ENCODE peak calls at places on chromosomes 3 and 15, in ten cellular contexts. K is activated CD4-positive, alpha-beta T cell treated with anti-CD3 and anti-CD28 coated beads, Interleukin-2, amount 50 U/mL, for 48 hours; C is heart right ventricle; O is T-helper 9 cell; S is GM19239; M is A172; V is RKO; L is NCI-H1105 treated with DMSO at 0.1 percent for 48 hours; Z is mesenteric fat pad; W is EH. A is an unnamed sample.

GRCh38 chr3:42148982-42149432 is 57.9 kb downstream of the TRAK1 start:
- DNase-seq in K (no peak), M (peak; percentile 42), W (peak; percentile 95), O (no peak), L (no peak), S (no peak), V (peak; percentile 22), Z (no peak), C (peak; percentile 74), A (peak; percentile 74)

GRCh38 chr15:40097968-40098476 is 10.7 kb downstream of the BMF start:
- DNase-seq in V (no peak), Z (no peak), O (no peak), K (no peak), W (peak; percentile 67), L (no peak), M (no peak), C (peak; percentile 66), S (no peak), A (no peak)

GRCh38 chr3:52385157-52385556 is 59.7 kb downstream of the SEMA3G start:
- DNase-seq in W (peak; percentile 47), V (peak; percentile 23), Z (no peak), K (peak; percentile 43), O (no peak), S (peak; percentile 64), M (peak; percentile 46), L (no peak), C (no peak), A (peak; percentile 71)

GRCh38 chr3:133040696-133041523 is 2.7 kb downstream of the TMEM108 start:
- DNase-seq in Z (no peak), S (peak; percentile 39), O (no peak), C (peak; percentile 78), K (peak; percentile 53), V (peak; percentile 71), M (peak; percentile 57), L (peak; percentile 87), W (peak; percentile 71), A (peak; percentile 79)

GRCh38 chr3:69725994-69726571 is 13.2 kb upstream of the MITF start:
- DNase-seq in V (no peak), S (no peak), W (no peak), O (no peak), L (no peak), Z (no peak), K (no peak), M (no peak), C (no peak), A (no peak)

GRCh38 chr3:156180077-156180476 is 59.7 kb downstream of the KCNAB1 start:
- DNase-seq in K (no peak), W (peak; percentile 60), L (no peak), V (no peak), S (no peak), Z (no peak), O (no peak), C (no peak), M (peak; percentile 33), A (peak; percentile 19)

GRCh38 chr3:123552095-123552714 is 32.6 kb downstream of the HACD2 start:
- DNase-seq in S (no peak), K (no peak), W (peak; percentile 52), L (peak; percentile 28), Z (no peak), C (no peak), O (no peak), M (peak; percentile 18), V (peak; percentile 47), A (no peak)

GRCh38 chr3:14422016-14422963 is 19.9 kb downstream of the SLC6A6 start:
- DNase-seq in M (no peak), Z (no peak), S (no peak), L (no peak), O (no peak), W (no peak), C (no peak), K (no peak), V (no peak), A (no peak)

GRCh38 chr15:23064156-23064555 is 24.8 kb upstream of the TUBGCP5 start:
- DNase-seq in C (no peak), M (no peak), W (no peak), L (no peak), V (no peak), O (no peak), K (no peak), S (no peak), Z (no peak), A (no peak)

GRCh38 chr3:179898024-179898423 is 138.7 kb downstream of the PEX5L start:
- DNase-seq in M (peak; percentile 83), S (peak; percentile 8), V (peak; percentile 64), C (no peak), K (peak; percentile 9), Z (no peak), W (peak; percentile 57), L (peak; percentile 39), O (no peak), A (peak; percentile 3)

A was measured in hepatic stellate cell.